ENCODE peak calls at places on chromosome X, in ten cellular contexts. Y is astrocyte of the hippocampus; I is NCI-H1105 treated with DMSO at 0.1 percent for 48 hours; X is stimulated activated CD4-positive, alpha-beta T cell treated with anti-CD3 and anti-CD28 coated beads, Interleukin-4, amount 100 ng/mL, for 4 hours; K is type B pancreatic cell; P is cardiac fibroblast; S is sciatic nerve; O is astrocyte; H is iPS-NIHi11; E is fibroblast of villous mesenchyme. J is an unnamed sample.

GRCh38 chrX:10199212-10199611 is 42.4 kb downstream of the CLCN4 start:
- DNase-seq in Y (no peak), I (no peak), X (no peak), K (no peak), P (peak), S (no peak), O (peak), H (no peak), E (peak), J (no peak)

GRCh38 chrX:79081895-79082512 is 62.5 kb upstream of the GPR174 start:
- DNase-seq in Y (peak), I (peak), X (no peak), K (no peak), P (peak), S (no peak), O (no peak), H (peak), E (peak), J (no peak)

GRCh38 chrX:134688839-134689238 is 30.6 kb upstream of the PLAC1 start:
- DNase-seq in Y (peak), I (no peak), X (no peak), K (no peak), P (peak), S (no peak), O (peak), H (no peak), E (no peak), J (no peak)

GRCh38 chrX:13026877-13027652 is 17.4 kb downstream of the FAM9C start:
- DNase-seq in Y (no peak), I (no peak), X (no peak), K (no peak), P (no peak), S (no peak), O (no peak), H (no peak), E (no peak), J (no peak)

GRCh38 chrX:74419861-74420193 is 1.5 kb upstream of the SLC16A2 start:
- DNase-seq in Y (no peak), I (peak), X (peak), K (no peak), P (peak), S (no peak), O (no peak), H (no peak), E (no peak), J (no peak)

GRCh38 chrX:19627081-19627480 is 111.8 kb upstream of the MAP3K15 start:
- DNase-seq in Y (no peak), I (no peak), X (no peak), K (no peak), P (no peak), S (no peak), O (no peak), H (no peak), E (no peak), J (no peak)

GRCh38 chrX:130680164-130681035 is 222.6 kb downstream of the ENOX2 start:
- DNase-seq in Y (peak), I (no peak), X (no peak), K (no peak), P (no peak), S (no peak), O (peak), H (no peak), E (no peak), J (no peak)

GRCh38 chrX:1392376-1393130 is 640 bp upstream of the SLC25A6 start:
- DNase-seq in Y (peak), I (no peak), X (peak), K (peak), P (peak), S (no peak), O (peak), H (peak), E (peak), J (peak)

GRCh38 chrX:19881559-19881958 is 5.8 kb downstream of the SH3KBP1 start:
- DNase-seq in Y (no peak), I (no peak), X (no peak), K (no peak), P (no peak), S (no peak), O (no peak), H (no peak), E (no peak), J (no peak)

GRCh38 chrX:30824275-30824674 is 64.8 kb downstream of the TAB3 start:
- DNase-seq in Y (no peak), I (no peak), X (no peak), K (no peak), P (no peak), S (no peak), O (no peak), H (no peak), E (no peak), J (no peak)